ENCODE peak calls at places on chromosomes 12 and 14, in ten cellular contexts. One of them, this sample, is unnamed.

GRCh38 chr12:130951636-130952035 is 2.1 kb upstream of the ADGRD1 start:
- DNase-seq in nephron progenitor cell: no peak
- DNase-seq in heart right ventricle: no peak
- DNase-seq in neural crest cell: no peak
- DNase-seq in fibroblast of mammary gland: no peak
- DNase-seq in WTC11: no peak
- DNase-seq in H9: no peak
- DNase-seq in suprapubic skin: no peak
- DNase-seq in thoracic aorta: no peak
- DNase-seq in uterus: no peak
- DNase-seq in this sample: no peak

GRCh38 chr14:34562776-34563150 is 23.3 kb upstream of the EAPP start:
- DNase-seq in nephron progenitor cell: no peak
- DNase-seq in heart right ventricle: no peak
- DNase-seq in neural crest cell: no peak
- DNase-seq in fibroblast of mammary gland: no peak
- DNase-seq in WTC11: no peak
- DNase-seq in H9: no peak
- DNase-seq in suprapubic skin: no peak
- DNase-seq in thoracic aorta: no peak
- DNase-seq in uterus: no peak
- DNase-seq in this sample: no peak

GRCh38 chr12:6767592-6768384 is 1.6 kb downstream of the PTMS start:
- DNase-seq in nephron progenitor cell: peak
- DNase-seq in heart right ventricle: peak
- DNase-seq in neural crest cell: no peak
- DNase-seq in fibroblast of mammary gland: no peak
- DNase-seq in WTC11: no peak
- DNase-seq in H9: no peak
- DNase-seq in suprapubic skin: no peak
- DNase-seq in thoracic aorta: no peak
- DNase-seq in uterus: no peak
- DNase-seq in this sample: no peak

GRCh38 chr14:86237733-86238132 is 707.8 kb downstream of the FLRT2 start:
- DNase-seq in nephron progenitor cell: no peak
- DNase-seq in heart right ventricle: no peak
- DNase-seq in neural crest cell: no peak
- DNase-seq in fibroblast of mammary gland: no peak
- DNase-seq in WTC11: no peak
- DNase-seq in H9: no peak
- DNase-seq in suprapubic skin: no peak
- DNase-seq in thoracic aorta: no peak
- DNase-seq in uterus: no peak
- DNase-seq in this sample: no peak

GRCh38 chr12:28191690-28192089 is 1.4 kb downstream of the CCDC91 start:
- DNase-seq in nephron progenitor cell: no peak
- DNase-seq in heart right ventricle: no peak
- DNase-seq in neural crest cell: no peak
- DNase-seq in fibroblast of mammary gland: peak
- DNase-seq in WTC11: no peak
- DNase-seq in H9: no peak
- DNase-seq in suprapubic skin: peak
- DNase-seq in thoracic aorta: no peak
- DNase-seq in uterus: no peak
- DNase-seq in this sample: no peak

GRCh38 chr12:39723831-39724230 is 104.2 kb upstream of the ABCD2 start:
- DNase-seq in nephron progenitor cell: no peak
- DNase-seq in heart right ventricle: no peak
- DNase-seq in neural crest cell: no peak
- DNase-seq in fibroblast of mammary gland: peak
- DNase-seq in WTC11: no peak
- DNase-seq in H9: peak
- DNase-seq in suprapubic skin: no peak
- DNase-seq in thoracic aorta: no peak
- DNase-seq in uterus: no peak
- DNase-seq in this sample: peak

GRCh38 chr12:7915911-7916403 is 20.0 kb downstream of the SLC2A3 start:
- DNase-seq in nephron progenitor cell: no peak
- DNase-seq in heart right ventricle: no peak
- DNase-seq in neural crest cell: no peak
- DNase-seq in fibroblast of mammary gland: no peak
- DNase-seq in WTC11: peak
- DNase-seq in H9: peak
- DNase-seq in suprapubic skin: no peak
- DNase-seq in thoracic aorta: no peak
- DNase-seq in uterus: no peak
- DNase-seq in this sample: no peak

GRCh38 chr14:21191809-21192446 is 36.1 kb upstream of the OR5AU1 start:
- DNase-seq in nephron progenitor cell: peak
- DNase-seq in heart right ventricle: peak
- DNase-seq in neural crest cell: peak
- DNase-seq in fibroblast of mammary gland: peak
- DNase-seq in WTC11: peak
- DNase-seq in H9: peak
- DNase-seq in suprapubic skin: peak
- DNase-seq in thoracic aorta: no peak
- DNase-seq in uterus: peak
- DNase-seq in this sample: peak

GRCh38 chr14:22190411-22191191 is 398.4 kb downstream of the DAD1 start:
- DNase-seq in nephron progenitor cell: no peak
- DNase-seq in heart right ventricle: no peak
- DNase-seq in neural crest cell: no peak
- DNase-seq in fibroblast of mammary gland: peak
- DNase-seq in WTC11: no peak
- DNase-seq in H9: no peak
- DNase-seq in suprapubic skin: no peak
- DNase-seq in thoracic aorta: no peak
- DNase-seq in uterus: no peak
- DNase-seq in this sample: no peak

GRCh38 chr12:50314629-50315312 is 31.5 kb upstream of the LIMA1 start:
- DNase-seq in nephron progenitor cell: peak
- DNase-seq in heart right ventricle: no peak
- DNase-seq in neural crest cell: peak
- DNase-seq in fibroblast of mammary gland: peak
- DNase-seq in WTC11: peak
- DNase-seq in H9: no peak
- DNase-seq in suprapubic skin: no peak
- DNase-seq in thoracic aorta: no peak
- DNase-seq in uterus: no peak
- DNase-seq in this sample: peak

GRCh38 chr12:57992001-57992400 is 50.6 kb downstream of the ATP23 start:
- DNase-seq in nephron progenitor cell: no peak
- DNase-seq in heart right ventricle: no peak
- DNase-seq in neural crest cell: no peak
- DNase-seq in fibroblast of mammary gland: no peak
- DNase-seq in WTC11: no peak
- DNase-seq in H9: no peak
- DNase-seq in suprapubic skin: no peak
- DNase-seq in thoracic aorta: no peak
- DNase-seq in uterus: no peak
- DNase-seq in this sample: no peak

GRCh38 chr14:28776482-28777266 is 10.1 kb downstream of the FOXG1 start:
- DNase-seq in nephron progenitor cell: no peak
- DNase-seq in heart right ventricle: no peak
- DNase-seq in neural crest cell: no peak
- DNase-seq in fibroblast of mammary gland: no peak
- DNase-seq in WTC11: no peak
- DNase-seq in H9: no peak
- DNase-seq in suprapubic skin: no peak
- DNase-seq in thoracic aorta: no peak
- DNase-seq in uterus: no peak
- DNase-seq in this sample: no peak

GRCh38 chr12:22228022-22228875 is 106.3 kb downstream of the ST8SIA1 start:
- DNase-seq in nephron progenitor cell: no peak
- DNase-seq in heart right ventricle: no peak
- DNase-seq in neural crest cell: no peak
- DNase-seq in fibroblast of mammary gland: peak
- DNase-seq in WTC11: no peak
- DNase-seq in H9: no peak
- DNase-seq in suprapubic skin: no peak
- DNase-seq in thoracic aorta: no peak
- DNase-seq in uterus: no peak
- DNase-seq in this sample: peak

GRCh38 chr12:74111688-74112360 is 425.8 kb upstream of the ATXN7L3B start:
- DNase-seq in nephron progenitor cell: peak
- DNase-seq in heart right ventricle: no peak
- DNase-seq in neural crest cell: no peak
- DNase-seq in fibroblast of mammary gland: peak
- DNase-seq in WTC11: peak
- DNase-seq in H9: peak
- DNase-seq in suprapubic skin: no peak
- DNase-seq in thoracic aorta: no peak
- DNase-seq in uterus: no peak
- DNase-seq in this sample: no peak
- TF ChIP-seq CTCF in nephron progenitor cell: peak
- TF ChIP-seq CTCF in heart right ventricle: no peak
- TF ChIP-seq CTCF in neural crest cell: peak
- TF ChIP-seq CTCF in fibroblast of mammary gland: peak
- TF ChIP-seq CTCF in WTC11: peak
- TF ChIP-seq CTCF in H9: peak
- TF ChIP-seq CTCF in suprapubic skin: no peak
- TF ChIP-seq CTCF in thoracic aorta: no peak
- TF ChIP-seq CTCF in uterus: no peak
- TF ChIP-seq CTCF in this sample: no peak

DNA sequence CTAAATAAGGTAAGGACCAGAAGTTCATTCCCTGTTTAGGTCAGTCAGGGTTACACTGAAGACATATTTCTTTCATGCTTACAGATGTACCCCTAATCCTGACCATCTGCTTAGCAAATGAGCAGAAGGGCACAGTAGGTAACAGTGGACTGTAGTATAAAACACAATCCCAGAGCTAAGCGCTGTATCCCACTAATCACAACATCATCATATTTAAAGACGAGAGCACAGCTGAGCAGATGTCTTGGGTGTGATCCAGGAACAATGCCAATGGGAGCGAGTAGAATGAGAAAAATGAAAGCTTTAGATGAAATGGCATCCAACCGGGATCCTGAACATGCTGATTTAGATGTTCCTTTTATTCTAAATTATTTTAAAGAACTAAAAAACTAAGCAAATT is 213.4 kb downstream of the CCER1 start:
- DNase-seq in nephron progenitor cell: no peak
- DNase-seq in heart right ventricle: no peak
- DNase-seq in neural crest cell: no peak
- DNase-seq in fibroblast of mammary gland: peak
- DNase-seq in WTC11: no peak
- DNase-seq in H9: no peak
- DNase-seq in suprapubic skin: no peak
- DNase-seq in thoracic aorta: no peak
- DNase-seq in uterus: no peak
- DNase-seq in this sample: peak
- TF ChIP-seq CTCF in nephron progenitor cell: no peak
- TF ChIP-seq CTCF in heart right ventricle: no peak
- TF ChIP-seq CTCF in neural crest cell: no peak
- TF ChIP-seq CTCF in fibroblast of mammary gland: no peak
- TF ChIP-seq CTCF in WTC11: no peak
- TF ChIP-seq CTCF in H9: no peak
- TF ChIP-seq CTCF in suprapubic skin: no peak
- TF ChIP-seq CTCF in thoracic aorta: no peak
- TF ChIP-seq CTCF in uterus: no peak
- TF ChIP-seq CTCF in this sample: no peak

GRCh38 chr14:71647086-71647784 is 285.0 kb upstream of the RGS6 start:
- DNase-seq in nephron progenitor cell: no peak
- DNase-seq in heart right ventricle: no peak
- DNase-seq in neural crest cell: no peak
- DNase-seq in fibroblast of mammary gland: no peak
- DNase-seq in WTC11: no peak
- DNase-seq in H9: peak
- DNase-seq in suprapubic skin: no peak
- DNase-seq in thoracic aorta: no peak
- DNase-seq in uterus: no peak
- DNase-seq in this sample: no peak
- TF ChIP-seq CTCF in nephron progenitor cell: no peak
- TF ChIP-seq CTCF in heart right ventricle: no peak
- TF ChIP-seq CTCF in neural crest cell: no peak
- TF ChIP-seq CTCF in fibroblast of mammary gland: no peak
- TF ChIP-seq CTCF in WTC11: no peak
- TF ChIP-seq CTCF in H9: no peak
- TF ChIP-seq CTCF in suprapubic skin: no peak
- TF ChIP-seq CTCF in thoracic aorta: no peak
- TF ChIP-seq CTCF in uterus: no peak
- TF ChIP-seq CTCF in this sample: no peak

GRCh38 chr14:105272623-105273022 is 24.3 kb downstream of the BTBD6 start:
- DNase-seq in nephron progenitor cell: no peak
- DNase-seq in heart right ventricle: no peak
- DNase-seq in neural crest cell: no peak
- DNase-seq in fibroblast of mammary gland: no peak
- DNase-seq in WTC11: no peak
- DNase-seq in H9: peak
- DNase-seq in suprapubic skin: no peak
- DNase-seq in thoracic aorta: no peak
- DNase-seq in uterus: no peak
- DNase-seq in this sample: no peak

GRCh38 chr14:105269405-105269804 is 21.1 kb downstream of the BTBD6 start:
- DNase-seq in nephron progenitor cell: no peak
- DNase-seq in heart right ventricle: no peak
- DNase-seq in neural crest cell: no peak
- DNase-seq in fibroblast of mammary gland: no peak
- DNase-seq in WTC11: no peak
- DNase-seq in H9: no peak
- DNase-seq in suprapubic skin: no peak
- DNase-seq in thoracic aorta: no peak
- DNase-seq in uterus: no peak
- DNase-seq in this sample: no peak

GRCh38 chr14:105268736-105269354 is 20.5 kb downstream of the BTBD6 start:
- DNase-seq in nephron progenitor cell: no peak
- DNase-seq in heart right ventricle: no peak
- DNase-seq in neural crest cell: no peak
- DNase-seq in fibroblast of mammary gland: no peak
- DNase-seq in WTC11: no peak
- DNase-seq in H9: no peak
- DNase-seq in suprapubic skin: no peak
- DNase-seq in thoracic aorta: no peak
- DNase-seq in uterus: no peak
- DNase-seq in this sample: no peak

GRCh38 chr14:105271224-105271890 is 23.0 kb downstream of the BTBD6 start:
- DNase-seq in nephron progenitor cell: no peak
- DNase-seq in heart right ventricle: no peak
- DNase-seq in neural crest cell: no peak
- DNase-seq in fibroblast of mammary gland: no peak
- DNase-seq in WTC11: no peak
- DNase-seq in H9: peak
- DNase-seq in suprapubic skin: no peak
- DNase-seq in thoracic aorta: no peak
- DNase-seq in uterus: no peak
- DNase-seq in this sample: no peak

DNA sequence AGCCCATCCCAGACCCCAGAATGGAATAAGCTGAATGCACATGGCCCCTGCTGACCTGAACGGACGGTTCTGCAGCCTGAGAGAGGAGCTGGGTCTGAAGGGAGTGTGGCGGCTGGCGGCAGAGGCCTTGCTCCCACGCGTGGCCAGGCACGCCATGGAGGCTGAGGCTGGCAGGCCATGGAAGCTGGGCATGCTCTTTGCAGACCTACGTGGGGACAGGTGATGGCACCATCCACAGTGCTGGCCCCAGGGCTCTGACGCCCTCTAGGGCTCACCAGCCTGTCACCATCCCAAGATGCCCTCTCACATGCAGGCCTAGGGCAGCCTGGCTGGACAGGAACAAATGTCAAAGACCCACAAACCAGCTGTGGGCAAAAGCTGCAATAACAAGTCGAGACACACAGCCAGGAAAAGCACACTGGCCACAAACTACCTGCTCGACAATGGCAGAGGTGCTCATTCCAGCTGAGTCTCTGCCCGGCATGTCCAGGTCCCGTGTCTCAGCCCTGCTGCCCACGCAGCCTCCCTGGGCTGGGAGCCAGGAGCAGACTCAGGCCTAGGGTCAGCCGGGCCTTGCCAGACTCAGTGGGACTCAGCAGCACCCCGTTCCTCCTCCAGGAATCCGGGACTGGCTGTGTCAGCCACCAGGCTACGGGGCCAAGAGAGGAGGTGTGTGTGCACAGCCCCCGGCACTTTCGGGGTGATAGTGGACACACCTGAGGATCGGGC is 19.7 kb downstream of the BTBD6 start:
- DNase-seq in nephron progenitor cell: no peak
- DNase-seq in heart right ventricle: no peak
- DNase-seq in neural crest cell: no peak
- DNase-seq in fibroblast of mammary gland: peak
- DNase-seq in WTC11: no peak
- DNase-seq in H9: no peak
- DNase-seq in suprapubic skin: no peak
- DNase-seq in thoracic aorta: no peak
- DNase-seq in uterus: no peak
- DNase-seq in this sample: no peak
- TF ChIP-seq CTCF in nephron progenitor cell: no peak
- TF ChIP-seq CTCF in heart right ventricle: no peak
- TF ChIP-seq CTCF in neural crest cell: no peak
- TF ChIP-seq CTCF in fibroblast of mammary gland: no peak
- TF ChIP-seq CTCF in WTC11: no peak
- TF ChIP-seq CTCF in H9: peak
- TF ChIP-seq CTCF in suprapubic skin: no peak
- TF ChIP-seq CTCF in thoracic aorta: no peak
- TF ChIP-seq CTCF in uterus: no peak
- TF ChIP-seq CTCF in this sample: no peak

This sample was measured in foreskin fibroblast.